ENCODE peak calls at places on chromosomes 6 and 20, in four cellular contexts. I is germinal center; V is Right ventricle myocardium superior; M is CD8-positive, alpha-beta T cell. P is an unnamed sample.

GRCh38 chr6:142926494-142927273 is 18.3 kb downstream of the HIVEP2 start:
- DNase-seq in I (peak; percentile 84), V (peak; percentile 91), M (peak; percentile 87), P (no peak)

GRCh38 chr6:156024339-156024738 is 568.7 kb upstream of the NOX3 start:
- DNase-seq in I (no peak), M (no peak), V (no peak), P (no peak)

GRCh38 chr20:12358006-12358654 is 440.4 kb downstream of the BTBD3 start:
- DNase-seq in V (no peak), M (no peak), I (no peak), P (peak; percentile 38)

GRCh38 chr6:143556529-143556928 is 45.0 kb upstream of the FUCA2 start:
- DNase-seq in I (no peak), V (no peak), M (no peak), P (no peak)

GRCh38 chr6:85404497-85405174 is 45.2 kb upstream of the NT5E start:
- DNase-seq in I (no peak), M (no peak), V (no peak), P (no peak)

GRCh38 chr6:17167327-17167979 is 65.6 kb downstream of the STMND1 start:
- DNase-seq in V (peak; percentile 71), M (no peak), I (no peak), P (no peak)

GRCh38 chr6:45548657-45549515 is 171.2 kb upstream of the SUPT3H start:
- DNase-seq in M (no peak), I (peak; percentile 68), V (no peak), P (no peak)

GRCh38 chr6:166533205-166533824 is 53.2 kb downstream of the RAMACL start:
- DNase-seq in I (no peak), V (no peak), M (no peak), P (no peak)

GRCh38 chr6:43173496-43174262 is 2.6 kb downstream of the SRF start:
- DNase-seq in M (peak; percentile 57), I (no peak), V (no peak), P (no peak)

GRCh38 chr20:17498641-17499040 is 32.5 kb downstream of the BFSP1 start:
- DNase-seq in I (no peak), V (no peak), M (peak; percentile 19), P (no peak)

GRCh38 chr6:7479801-7480266 is 61.6 kb upstream of the DSP start:
- DNase-seq in I (no peak), V (no peak), M (no peak), P (no peak)

GRCh38 chr6:155185544-155185943 is 78.3 kb upstream of the CLDN20 start:
- DNase-seq in M (no peak), I (no peak), V (no peak), P (no peak)

GRCh38 chr6:165245287-165245686 is 64.1 kb downstream of the C6orf118 start:
- DNase-seq in M (no peak), V (no peak), I (no peak), P (peak; percentile 2)

GRCh38 chr6:45555981-45556771 is 178.4 kb upstream of the SUPT3H start:
- DNase-seq in I (no peak), V (no peak), M (no peak), P (no peak)

GRCh38 chr6:155313602-155314091 is 637 bp downstream of the TFB1M start:
- DNase-seq in V (no peak), I (peak; percentile 26), M (no peak), P (peak; percentile 37)

GRCh38 chr6:41527721-41528408 is 18.3 kb upstream of the FOXP4 start:
- DNase-seq in M (no peak), I (no peak), V (peak; percentile 50), P (no peak)

GRCh38 chr20:3749087-3749688 is 16.7 kb downstream of the HSPA12B start:
- DNase-seq in I (no peak), V (no peak), M (no peak), P (no peak)

GRCh38 chr20:2778602-2779321 is 21.7 kb downstream of the CPXM1 start:
- DNase-seq in I (no peak), V (no peak), M (no peak), P (no peak)

GRCh38 chr6:129206761-129207330 is 323.9 kb downstream of the LAMA2 start:
- DNase-seq in V (no peak), I (no peak), M (no peak), P (no peak)

GRCh38 chr20:57663241-57663640 is 43.0 kb upstream of the ZBP1 start:
- DNase-seq in M (no peak), V (peak; percentile 6), I (no peak), P (no peak)

GRCh38 chr6:63640062-63640461 is 4.5 kb downstream of the PHF3 start:
- DNase-seq in I (no peak), V (no peak), M (no peak), P (no peak)

P was measured in AML-193.